ENCODE peak calls at places on chromosomes 16 and 17, in five cellular contexts. X is NCI-H1930; N is activated naive CD8-positive, alpha-beta T cell treated with anti-CD3 and anti-CD28 coated beads for 36 hours; F is stimulated activated CD8-positive, alpha-beta memory T cell treated with anti-CD3 and anti-CD28 coated beads, Interleukin-4, amount 100 ng/mL, for 1 hour; Z is IMR-90. J is an unnamed sample.
A peak's percentile ranks its signal among the peaks of the same experiment; 100 is the strongest.

GRCh38 chr17:54900457-54901229 is at the start of gene TOM1L1:
- DNase-seq in X (peak; percentile 88), N (peak; percentile 49), F (no peak), Z (peak; percentile 46), J (peak; percentile 9)

GRCh38 chr16:67458121-67458641 is 22.8 kb downstream of the ATP6V0D1 start:
- DNase-seq in X (no peak), N (no peak), F (no peak), Z (no peak), J (no peak)

GRCh38 chr17:29076722-29077121 is 33.8 kb downstream of the PIPOX start:
- DNase-seq in X (no peak), N (no peak), F (no peak), Z (no peak), J (no peak)

GRCh38 chr16:84893849-84894599 is 74.2 kb downstream of the CRISPLD2 start:
- DNase-seq in X (no peak), N (no peak), F (no peak), Z (no peak), J (no peak)

GRCh38 chr17:38428150-38428642 is at the start of gene ARHGAP23:
- DNase-seq in X (no peak), N (peak; percentile 27), F (peak; percentile 5), Z (peak; percentile 72), J (no peak)

GRCh38 chr17:42979511-42980273 is at the start of gene PTGES3L:
- DNase-seq in X (peak; percentile 39), N (peak; percentile 49), F (no peak), Z (peak; percentile 48), J (peak; percentile 22)

GRCh38 chr17:7095642-7096041 is 15.6 kb upstream of the CLEC10A start:
- DNase-seq in X (no peak), N (no peak), F (no peak), Z (no peak), J (no peak)

GRCh38 chr16:9818702-9819101 is 363.5 kb downstream of the GRIN2A start:
- DNase-seq in X (no peak), N (no peak), F (no peak), Z (no peak), J (no peak)

GRCh38 chr17:1643999-1644492 is 1.5 kb downstream of the SCARF1 start:
- DNase-seq in X (no peak), N (no peak), F (no peak), Z (no peak), J (no peak)

GRCh38 chr17:28747046-28747691 is 3.4 kb downstream of the TRAF4 start:
- DNase-seq in X (no peak), N (no peak), F (no peak), Z (no peak), J (no peak)

GRCh38 chr17:18250259-18250658 is 8.3 kb downstream of the FLII start:
- DNase-seq in X (no peak), N (no peak), F (no peak), Z (no peak), J (no peak)

GRCh38 chr16:25073849-25074248 is 37.7 kb upstream of the LCMT1 start:
- DNase-seq in X (no peak), N (no peak), F (no peak), Z (no peak), J (no peak)

GRCh38 chr17:34703533-34703932 is 124.2 kb downstream of the TMEM132E start:
- DNase-seq in X (no peak), N (no peak), F (no peak), Z (peak; percentile 43), J (no peak)

GRCh38 chr17:59439261-59439660 is 107.8 kb downstream of the YPEL2 start:
- DNase-seq in X (no peak), N (no peak), F (no peak), Z (no peak), J (no peak)

GRCh38 chr17:1111599-1112443 is 68.0 kb downstream of the ABR start:
- DNase-seq in X (no peak), N (no peak), F (no peak), Z (no peak), J (peak; percentile 52)

GRCh38 chr16:75081179-75081859 is 35.3 kb downstream of the LDHD start:
- DNase-seq in X (no peak), N (no peak), F (no peak), Z (no peak), J (no peak)

GRCh38 chr17:80476877-80477646 is 655 bp upstream of the NPTX1 start:
- DNase-seq in X (peak; percentile 43), N (no peak), F (no peak), Z (no peak), J (no peak)

GRCh38 chr16:1181715-1182671 is 29.1 kb downstream of the CACNA1H start:
- DNase-seq in X (no peak), N (no peak), F (no peak), Z (peak; percentile 85), J (peak; percentile 61)